ENCODE peak calls at places on chromosomes 1 and 21, in ten cellular contexts. V is HL-60, A is astrocyte of the spinal cord, I is brain microvascular endothelial cell, Q is OCI-LY7, X is colonic mucosa, D is cardiac muscle cell, G is left lung, M is epithelial cell of esophagus, U is PC-3. O is an unnamed sample.

GRCh38 chr1:204288061-204288588 is 71.6 kb downstream of the PLEKHA6 start:
- DNase-seq in U (peak), A (no peak), M (peak), I (no peak), D (peak), V (peak), G (no peak), X (peak), Q (no peak), O (no peak)

GRCh38 chr1:226938903-226939438 is 1.1 kb upstream of the COQ8A start:
- DNase-seq in Q (peak), M (peak), V (peak), X (no peak), D (peak), U (peak), I (peak), G (no peak), A (peak), O (peak)

GRCh38 chr21:44919111-44919912 is 1.4 kb downstream of the ITGB2 start:
- DNase-seq in V (peak), M (no peak), A (no peak), D (no peak), U (no peak), Q (no peak), I (no peak), X (no peak), G (peak), O (no peak)

GRCh38 chr1:154967331-154967950 is 3.1 kb downstream of the SHC1 start:
- DNase-seq in D (no peak), U (no peak), I (no peak), Q (no peak), A (no peak), M (no peak), G (no peak), V (no peak), X (no peak), O (no peak)

GRCh38 chr1:2050793-2051682 is 827 bp downstream of the PRKCZ start:
- DNase-seq in X (no peak), G (peak), U (peak), V (no peak), Q (no peak), D (no peak), I (no peak), A (no peak), M (peak), O (no peak)

GRCh38 chr1:113886417-113887391 is 677 bp downstream of the BCL2L15 start:
- DNase-seq in G (no peak), Q (no peak), U (no peak), D (no peak), M (no peak), A (no peak), I (no peak), V (no peak), X (peak), O (no peak)

GRCh38 chr1:155208656-155209372 is at the start of gene MTX1:
- DNase-seq in U (peak), V (peak), A (peak), G (peak), I (peak), X (peak), Q (peak), D (peak), M (peak), O (peak)

GRCh38 chr1:182615468-182616129 is 11.4 kb upstream of the RGS16 start:
- DNase-seq in I (no peak), G (no peak), Q (peak), V (no peak), A (peak), U (no peak), D (peak), M (peak), X (peak), O (peak)

DNA sequence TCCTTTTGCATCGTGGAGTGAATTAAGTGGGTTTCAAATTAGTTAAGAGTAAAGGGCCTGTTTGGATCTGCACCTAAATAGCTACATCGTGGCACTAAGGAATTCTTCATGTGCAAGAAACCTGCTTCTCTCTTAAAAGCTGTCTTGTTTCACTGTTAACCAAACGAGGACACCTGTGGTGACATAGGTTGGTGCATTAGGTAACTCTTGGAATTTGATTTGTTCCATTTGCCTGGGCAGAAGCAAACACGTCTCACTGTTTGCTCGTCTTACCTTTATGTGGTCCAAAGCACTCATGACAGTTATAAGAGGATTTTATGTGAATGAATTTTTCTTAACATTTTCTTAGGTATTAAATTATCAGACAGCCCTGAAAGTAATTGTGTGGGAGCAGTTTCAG is 60.9 kb downstream of the PRDM2 start:
- DNase-seq in U (peak), M (peak), D (no peak), I (no peak), G (no peak), X (no peak), Q (no peak), A (no peak), V (no peak), O (no peak)
- TF ChIP-seq CTCF in U (no peak), M (peak), D (no peak), I (no peak), G (no peak), X (no peak), Q (no peak), A (no peak), V (no peak), O (no peak)

DNA sequence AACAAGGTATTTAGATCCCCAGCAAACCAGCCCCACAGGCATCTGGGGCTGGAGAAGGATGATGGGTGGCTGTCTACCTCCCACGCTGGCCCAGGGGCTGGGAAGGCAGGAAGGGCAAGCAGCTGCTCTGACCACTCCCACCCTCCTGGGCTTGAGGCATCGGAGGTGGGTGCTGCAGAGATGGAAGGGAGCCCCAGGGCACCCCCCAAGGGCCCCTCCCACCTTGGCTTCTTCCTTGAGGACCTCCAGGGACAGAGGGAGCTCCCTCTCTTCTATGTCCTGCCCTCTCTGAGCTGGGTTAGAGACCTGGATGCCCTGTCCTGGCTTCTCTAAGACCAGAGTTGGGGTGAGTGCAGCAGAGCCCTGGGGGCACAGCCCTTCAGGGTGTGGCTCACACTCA is 3.1 kb downstream of the CD52 start:
- DNase-seq in D (no peak), I (no peak), U (no peak), V (no peak), G (no peak), A (no peak), M (no peak), X (no peak), Q (no peak), O (no peak)
- H3K4me3 ChIP-seq in D (no peak), I (no peak), U (no peak), V (no peak), G (no peak), A (no peak), M (no peak), X (no peak), Q (peak), O (no peak)

GRCh38 chr1:162197041-162197511 is 127.6 kb downstream of the NOS1AP start:
- DNase-seq in V (no peak), Q (no peak), G (no peak), X (no peak), M (no peak), A (no peak), D (no peak), I (no peak), U (no peak), O (no peak)

GRCh38 chr1:162200096-162200847 is 130.8 kb downstream of the NOS1AP start:
- DNase-seq in I (peak), D (peak), Q (no peak), V (no peak), X (no peak), G (no peak), U (no peak), M (no peak), A (no peak), O (peak)

GRCh38 chr1:162195567-162195966 is 126.1 kb downstream of the NOS1AP start:
- DNase-seq in G (no peak), X (no peak), D (no peak), V (no peak), Q (no peak), M (no peak), A (no peak), U (no peak), I (no peak), O (no peak)

GRCh38 chr1:162196387-162196786 is 126.9 kb downstream of the NOS1AP start:
- DNase-seq in D (peak), V (no peak), X (peak), Q (no peak), A (no peak), U (no peak), I (no peak), M (no peak), G (no peak), O (no peak)

DNA sequence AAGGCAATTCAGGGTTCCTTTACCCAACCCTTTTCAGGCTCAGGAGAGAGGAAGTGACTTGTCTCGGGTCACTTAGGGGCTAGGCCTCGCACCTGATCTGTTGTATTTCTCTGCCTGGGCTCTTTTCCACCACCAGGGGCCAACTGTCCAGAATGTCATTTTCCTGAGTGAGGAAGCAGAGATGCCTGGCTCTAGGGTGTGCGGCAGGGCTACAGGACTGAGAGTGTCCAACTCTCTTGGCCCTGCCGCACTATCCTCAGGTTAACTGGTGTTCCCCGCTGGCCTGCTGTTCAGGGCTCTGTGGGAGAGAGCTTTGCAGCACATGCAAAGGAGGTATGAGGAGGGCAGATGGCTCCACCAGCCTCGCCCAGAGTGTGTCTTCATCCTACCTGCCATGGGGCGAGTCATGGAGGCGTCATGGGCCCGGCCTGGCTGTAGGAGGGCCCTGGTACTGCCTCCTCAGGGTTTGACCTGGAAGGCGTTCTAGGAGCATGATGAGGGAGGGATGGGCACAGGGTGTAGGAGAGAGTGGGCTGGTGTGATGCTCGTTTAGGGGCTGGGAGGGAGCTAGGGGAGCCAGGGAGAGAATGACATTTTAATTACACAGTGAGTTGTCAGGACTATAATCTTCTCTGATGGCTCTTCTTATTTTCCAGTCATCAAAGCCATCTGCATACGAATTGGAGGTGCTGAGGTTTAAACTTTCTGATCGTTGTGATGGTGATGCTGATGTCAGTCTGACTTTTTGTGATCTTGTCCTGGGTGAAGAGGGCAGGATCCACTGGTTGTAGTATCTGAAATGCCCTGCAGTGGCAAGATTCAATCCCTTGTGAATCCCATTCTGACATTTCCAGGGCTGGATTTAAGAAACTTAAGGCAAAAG is 128.4 kb downstream of the NOS1AP start:
- DNase-seq in Q (no peak), V (no peak), M (peak), I (no peak), D (no peak), X (no peak), G (peak), A (no peak), U (no peak), O (no peak)
- TF ChIP-seq CTCF in Q (no peak), V (no peak), M (no peak), I (peak), D (no peak), X (no peak), G (no peak), A (no peak), U (no peak), O (no peak)

GRCh38 chr21:46229923-46230260 is 1.3 kb upstream of the LSS start:
- DNase-seq in X (no peak), D (no peak), U (no peak), I (no peak), Q (no peak), A (no peak), M (no peak), V (no peak), G (no peak), O (no peak)
- H3K4me3 ChIP-seq in X (peak), D (peak), U (peak), I (peak), Q (peak), A (peak), M (peak), V (peak), G (peak), O (peak)

GRCh38 chr1:30903343-30904034 is 5.1 kb downstream of the SDC3 start:
- DNase-seq in G (peak), A (no peak), D (peak), M (no peak), X (no peak), Q (no peak), V (no peak), I (no peak), U (no peak), O (no peak)

GRCh38 chr1:30900931-30901560 is 7.5 kb downstream of the SDC3 start:
- DNase-seq in D (no peak), G (peak), X (no peak), Q (no peak), A (no peak), U (no peak), I (no peak), V (no peak), M (no peak), O (no peak)

GRCh38 chr1:30904191-30904961 is 4.2 kb downstream of the SDC3 start:
- DNase-seq in A (no peak), Q (no peak), M (no peak), U (no peak), D (no peak), G (peak), X (no peak), V (no peak), I (no peak), O (no peak)

GRCh38 chr1:30901798-30902652 is 6.5 kb downstream of the SDC3 start:
- DNase-seq in D (peak), Q (no peak), U (peak), I (no peak), M (no peak), V (no peak), A (no peak), G (peak), X (no peak), O (no peak)

DNA sequence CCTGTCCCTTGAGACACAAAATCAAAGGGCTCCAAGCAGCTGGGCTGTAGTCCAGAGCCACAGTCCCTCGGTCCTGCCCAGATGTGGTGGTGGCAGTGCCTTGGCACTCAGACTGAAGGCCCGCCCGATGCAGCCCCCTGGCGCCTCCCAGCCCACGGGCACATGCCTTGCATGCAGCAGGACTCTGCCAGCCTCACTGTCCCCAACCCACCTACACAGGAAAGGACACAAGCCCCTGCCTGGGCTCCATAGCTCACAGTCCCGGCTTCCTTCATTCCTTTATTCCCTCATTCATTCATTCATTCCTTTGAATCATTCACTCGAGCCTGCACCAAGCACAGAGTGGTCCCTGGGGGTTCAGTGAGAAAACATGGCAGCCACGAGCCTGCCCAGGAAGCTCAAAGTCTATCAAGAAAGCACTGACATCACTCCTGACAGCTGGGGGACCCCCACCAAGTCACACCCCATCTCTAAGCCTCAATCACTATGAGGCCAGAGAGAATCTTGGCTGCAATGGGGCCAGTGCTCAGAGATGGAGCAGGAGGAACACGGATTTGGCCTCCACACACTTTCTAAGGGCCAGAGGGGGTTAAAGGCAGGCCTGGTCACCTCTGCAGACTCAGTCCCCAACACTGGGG is 5.8 kb downstream of the SDC3 start:
- DNase-seq in X (no peak), G (peak), M (no peak), V (no peak), Q (no peak), I (no peak), A (no peak), U (no peak), D (no peak), O (no peak)
- TF ChIP-seq CTCF in X (no peak), G (no peak), M (no peak), V (no peak), Q (no peak), I (no peak), A (no peak), U (no peak), D (no peak), O (no peak)

GRCh38 chr1:147647796-147648633 is 22.3 kb downstream of the ACP6 start:
- DNase-seq in I (no peak), X (no peak), G (no peak), U (no peak), M (no peak), Q (no peak), D (no peak), V (no peak), A (no peak), O (no peak)
- H3K4me3 ChIP-seq in I (no peak), X (no peak), G (no peak), U (no peak), M (no peak), Q (no peak), D (no peak), V (no peak), A (no peak), O (no peak)

O was measured in fibroblast of the aortic adventitia.